ENCODE peak calls at places on chromosomes 5 and 9, in seven cellular contexts. One of them, this sample, is unnamed.

GRCh38 chr9:132381966-132382541 is 24.6 kb downstream of the TTF1 start:
- DNase-seq in RWPE1: no peak
- DNase-seq in kidney: no peak
- DNase-seq in uterus: no peak
- DNase-seq in brain microvascular endothelial cell: no peak
- DNase-seq in psoas muscle: no peak
- DNase-seq in left lung: no peak
- DNase-seq in this sample: no peak

GRCh38 chr9:109182940-109183798 is 16.1 kb upstream of the FRRS1L start:
- DNase-seq in RWPE1: peak
- DNase-seq in kidney: no peak
- DNase-seq in uterus: no peak
- DNase-seq in brain microvascular endothelial cell: peak
- DNase-seq in psoas muscle: no peak
- DNase-seq in left lung: no peak
- DNase-seq in this sample: no peak

GRCh38 chr5:170393235-170393634 is 4.1 kb upstream of the KCNMB1 start:
- DNase-seq in RWPE1: no peak
- DNase-seq in kidney: no peak
- DNase-seq in uterus: no peak
- DNase-seq in brain microvascular endothelial cell: peak
- DNase-seq in psoas muscle: no peak
- DNase-seq in left lung: no peak
- DNase-seq in this sample: no peak

GRCh38 chr5:130333089-130333488 is 428.8 kb downstream of the CHSY3 start:
- DNase-seq in RWPE1: peak
- DNase-seq in kidney: no peak
- DNase-seq in uterus: no peak
- DNase-seq in brain microvascular endothelial cell: peak
- DNase-seq in psoas muscle: no peak
- DNase-seq in left lung: no peak
- DNase-seq in this sample: no peak

GRCh38 chr5:139014726-139015125 is 139.6 kb upstream of the LRRTM2 start:
- DNase-seq in RWPE1: peak
- DNase-seq in kidney: no peak
- DNase-seq in uterus: no peak
- DNase-seq in brain microvascular endothelial cell: peak
- DNase-seq in psoas muscle: no peak
- DNase-seq in left lung: no peak
- DNase-seq in this sample: no peak

GRCh38 chr5:150065886-150066285 is 20.5 kb downstream of the CSF1R start:
- DNase-seq in RWPE1: no peak
- DNase-seq in kidney: no peak
- DNase-seq in uterus: no peak
- DNase-seq in brain microvascular endothelial cell: peak
- DNase-seq in psoas muscle: peak
- DNase-seq in left lung: no peak
- DNase-seq in this sample: peak

GRCh38 chr5:6716634-6717149 is 3.5 kb downstream of the TENT4A start:
- DNase-seq in RWPE1: no peak
- DNase-seq in kidney: no peak
- DNase-seq in uterus: peak
- DNase-seq in brain microvascular endothelial cell: no peak
- DNase-seq in psoas muscle: no peak
- DNase-seq in left lung: no peak
- DNase-seq in this sample: no peak

GRCh38 chr9:112218908-112219307 is 43.8 kb upstream of the SUSD1 start:
- DNase-seq in RWPE1: no peak
- DNase-seq in kidney: no peak
- DNase-seq in uterus: no peak
- DNase-seq in brain microvascular endothelial cell: no peak
- DNase-seq in psoas muscle: no peak
- DNase-seq in left lung: no peak
- DNase-seq in this sample: no peak

GRCh38 chr9:133968428-133968827 is 23.7 kb downstream of the VAV2 start:
- DNase-seq in RWPE1: no peak
- DNase-seq in kidney: peak
- DNase-seq in uterus: no peak
- DNase-seq in brain microvascular endothelial cell: no peak
- DNase-seq in psoas muscle: no peak
- DNase-seq in left lung: peak
- DNase-seq in this sample: peak

GRCh38 chr9:89678394-89679005 is 73.7 kb downstream of the GADD45G start:
- DNase-seq in RWPE1: no peak
- DNase-seq in kidney: no peak
- DNase-seq in uterus: no peak
- DNase-seq in brain microvascular endothelial cell: no peak
- DNase-seq in psoas muscle: no peak
- DNase-seq in left lung: no peak
- DNase-seq in this sample: no peak

GRCh38 chr5:143135832-143136551 is 267.5 kb downstream of the NR3C1 start:
- DNase-seq in RWPE1: no peak
- DNase-seq in kidney: no peak
- DNase-seq in uterus: no peak
- DNase-seq in brain microvascular endothelial cell: peak
- DNase-seq in psoas muscle: peak
- DNase-seq in left lung: no peak
- DNase-seq in this sample: no peak

GRCh38 chr5:74413403-74414060 is 227.0 kb downstream of the ENC1 start:
- DNase-seq in RWPE1: no peak
- DNase-seq in kidney: no peak
- DNase-seq in uterus: no peak
- DNase-seq in brain microvascular endothelial cell: no peak
- DNase-seq in psoas muscle: no peak
- DNase-seq in left lung: no peak
- DNase-seq in this sample: no peak
- H3K27ac ChIP-seq in RWPE1: no peak
- H3K27ac ChIP-seq in kidney: no peak
- H3K27ac ChIP-seq in uterus: no peak
- H3K27ac ChIP-seq in brain microvascular endothelial cell: no peak
- H3K27ac ChIP-seq in psoas muscle: no peak
- H3K27ac ChIP-seq in left lung: no peak
- H3K27ac ChIP-seq in this sample: no peak

GRCh38 chr5:79853676-79854418 is 137.2 kb downstream of the MTX3 start:
- DNase-seq in RWPE1: peak
- DNase-seq in kidney: no peak
- DNase-seq in uterus: no peak
- DNase-seq in brain microvascular endothelial cell: no peak
- DNase-seq in psoas muscle: no peak
- DNase-seq in left lung: no peak
- DNase-seq in this sample: no peak

GRCh38 chr5:79850316-79850822 is 140.7 kb downstream of the MTX3 start:
- DNase-seq in RWPE1: no peak
- DNase-seq in kidney: no peak
- DNase-seq in uterus: peak
- DNase-seq in brain microvascular endothelial cell: no peak
- DNase-seq in psoas muscle: peak
- DNase-seq in left lung: no peak
- DNase-seq in this sample: no peak

GRCh38 chr5:79850941-79851693 is 139.9 kb downstream of the MTX3 start:
- DNase-seq in RWPE1: no peak
- DNase-seq in kidney: no peak
- DNase-seq in uterus: no peak
- DNase-seq in brain microvascular endothelial cell: no peak
- DNase-seq in psoas muscle: no peak
- DNase-seq in left lung: no peak
- DNase-seq in this sample: no peak

GRCh38 chr5:79851694-79852006 is 139.4 kb downstream of the MTX3 start:
- DNase-seq in RWPE1: no peak
- DNase-seq in kidney: no peak
- DNase-seq in uterus: no peak
- DNase-seq in brain microvascular endothelial cell: no peak
- DNase-seq in psoas muscle: no peak
- DNase-seq in left lung: no peak
- DNase-seq in this sample: no peak

GRCh38 chr5:79853003-79853402 is 138.1 kb downstream of the MTX3 start:
- DNase-seq in RWPE1: no peak
- DNase-seq in kidney: no peak
- DNase-seq in uterus: no peak
- DNase-seq in brain microvascular endothelial cell: no peak
- DNase-seq in psoas muscle: no peak
- DNase-seq in left lung: no peak
- DNase-seq in this sample: no peak
- H3K27ac ChIP-seq in RWPE1: no peak
- H3K27ac ChIP-seq in kidney: no peak
- H3K27ac ChIP-seq in uterus: no peak
- H3K27ac ChIP-seq in brain microvascular endothelial cell: no peak
- H3K27ac ChIP-seq in psoas muscle: no peak
- H3K27ac ChIP-seq in left lung: no peak
- H3K27ac ChIP-seq in this sample: no peak

DNA sequence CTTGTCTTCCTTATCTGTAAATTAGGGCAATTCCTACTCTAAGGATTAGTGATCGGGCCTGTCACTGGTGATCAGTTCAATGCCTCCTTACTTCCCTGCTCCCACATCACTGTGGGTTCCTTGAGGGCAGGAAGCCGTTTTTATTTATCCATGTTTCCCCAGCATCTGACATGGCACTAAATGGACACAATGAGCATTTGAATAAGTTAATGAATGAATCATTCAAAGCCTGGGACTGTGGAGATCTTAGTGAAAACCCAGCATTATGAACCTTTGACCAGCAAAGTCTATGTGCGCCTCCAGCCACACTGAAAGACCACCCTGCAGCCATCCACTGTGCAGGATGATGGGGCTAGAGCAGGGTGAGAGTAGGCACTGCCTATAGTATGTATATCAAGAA is 11.6 kb downstream of the COL15A1 start:
- DNase-seq in RWPE1: no peak
- DNase-seq in kidney: no peak
- DNase-seq in uterus: no peak
- DNase-seq in brain microvascular endothelial cell: no peak
- DNase-seq in psoas muscle: no peak
- DNase-seq in left lung: no peak
- DNase-seq in this sample: no peak
- H3K27ac ChIP-seq in RWPE1: no peak
- H3K27ac ChIP-seq in kidney: no peak
- H3K27ac ChIP-seq in uterus: no peak
- H3K27ac ChIP-seq in brain microvascular endothelial cell: no peak
- H3K27ac ChIP-seq in psoas muscle: no peak
- H3K27ac ChIP-seq in left lung: no peak
- H3K27ac ChIP-seq in this sample: no peak

GRCh38 chr5:460413-460700 is 17.4 kb downstream of the EXOC3 start:
- DNase-seq in RWPE1: no peak
- DNase-seq in kidney: peak
- DNase-seq in uterus: peak
- DNase-seq in brain microvascular endothelial cell: no peak
- DNase-seq in psoas muscle: no peak
- DNase-seq in left lung: no peak
- DNase-seq in this sample: no peak

GRCh38 chr5:463952-464351 is 21.0 kb downstream of the EXOC3 start:
- DNase-seq in RWPE1: no peak
- DNase-seq in kidney: peak
- DNase-seq in uterus: no peak
- DNase-seq in brain microvascular endothelial cell: no peak
- DNase-seq in psoas muscle: no peak
- DNase-seq in left lung: no peak
- DNase-seq in this sample: peak

GRCh38 chr5:459562-460412 is 16.8 kb downstream of the EXOC3 start:
- DNase-seq in RWPE1: no peak
- DNase-seq in kidney: peak
- DNase-seq in uterus: peak
- DNase-seq in brain microvascular endothelial cell: no peak
- DNase-seq in psoas muscle: no peak
- DNase-seq in left lung: no peak
- DNase-seq in this sample: no peak

GRCh38 chr5:463301-463700 is 20.3 kb downstream of the EXOC3 start:
- DNase-seq in RWPE1: no peak
- DNase-seq in kidney: no peak
- DNase-seq in uterus: peak
- DNase-seq in brain microvascular endothelial cell: no peak
- DNase-seq in psoas muscle: no peak
- DNase-seq in left lung: no peak
- DNase-seq in this sample: no peak

GRCh38 chr5:462051-462481 is 19.1 kb downstream of the EXOC3 start:
- DNase-seq in RWPE1: no peak
- DNase-seq in kidney: peak
- DNase-seq in uterus: peak
- DNase-seq in brain microvascular endothelial cell: no peak
- DNase-seq in psoas muscle: no peak
- DNase-seq in left lung: no peak
- DNase-seq in this sample: no peak
- H3K27ac ChIP-seq in RWPE1: no peak
- H3K27ac ChIP-seq in kidney: no peak
- H3K27ac ChIP-seq in uterus: no peak
- H3K27ac ChIP-seq in brain microvascular endothelial cell: no peak
- H3K27ac ChIP-seq in psoas muscle: no peak
- H3K27ac ChIP-seq in left lung: no peak
- H3K27ac ChIP-seq in this sample: no peak

GRCh38 chr5:78908173-78908901 is 76.8 kb downstream of the ARSB start:
- DNase-seq in RWPE1: no peak
- DNase-seq in kidney: no peak
- DNase-seq in uterus: peak
- DNase-seq in brain microvascular endothelial cell: peak
- DNase-seq in psoas muscle: peak
- DNase-seq in left lung: no peak
- DNase-seq in this sample: peak
- H3K27ac ChIP-seq in RWPE1: no peak
- H3K27ac ChIP-seq in kidney: no peak
- H3K27ac ChIP-seq in uterus: peak
- H3K27ac ChIP-seq in brain microvascular endothelial cell: peak
- H3K27ac ChIP-seq in psoas muscle: peak
- H3K27ac ChIP-seq in left lung: peak
- H3K27ac ChIP-seq in this sample: no peak

DNA sequence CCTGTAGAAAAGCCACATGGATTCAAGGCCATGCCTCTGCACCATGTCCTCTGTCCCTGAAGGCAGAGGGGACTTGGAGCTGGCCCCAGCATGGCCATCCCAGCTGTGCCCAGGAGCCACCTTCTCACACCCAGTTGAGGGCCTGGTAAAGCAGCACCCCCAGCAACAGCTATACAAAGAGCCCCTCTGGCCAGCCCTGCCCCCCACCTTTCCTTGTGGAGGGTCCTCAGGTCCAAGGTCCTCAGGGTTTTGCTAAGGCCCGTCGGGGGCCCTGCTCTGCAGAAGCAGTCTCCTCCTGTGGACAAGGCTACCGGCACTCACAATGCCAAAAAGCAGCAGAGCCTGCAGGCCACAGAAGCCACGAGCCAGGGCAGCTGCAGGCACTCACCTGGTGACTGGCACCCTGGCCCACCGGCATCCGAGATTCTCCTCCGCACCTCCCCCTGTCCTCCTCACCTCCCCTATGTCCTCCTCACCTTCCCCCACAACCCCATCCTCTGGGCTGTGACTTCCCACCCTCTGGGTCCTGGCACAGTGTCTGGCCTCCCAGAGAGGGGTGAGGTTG is 39.9 kb upstream of the LPCAT1 start:
- DNase-seq in RWPE1: no peak
- DNase-seq in kidney: no peak
- DNase-seq in uterus: no peak
- DNase-seq in brain microvascular endothelial cell: no peak
- DNase-seq in psoas muscle: no peak
- DNase-seq in left lung: peak
- DNase-seq in this sample: no peak
- H3K27ac ChIP-seq in RWPE1: peak
- H3K27ac ChIP-seq in kidney: no peak
- H3K27ac ChIP-seq in uterus: no peak
- H3K27ac ChIP-seq in brain microvascular endothelial cell: no peak
- H3K27ac ChIP-seq in psoas muscle: no peak
- H3K27ac ChIP-seq in left lung: peak
- H3K27ac ChIP-seq in this sample: no peak